ENCODE peak calls at places on chromosomes 12 and 14, in nine cellular contexts. S, Y, I, T, G, A, L, O and R are unnamed samples.

GRCh38 chr14:51023964-51024363 is 70.9 kb downstream of the TRIM9 start:
- DNase-seq in S (no peak), Y (no peak), I (no peak), T (no peak), G (no peak), A (no peak), L (no peak), O (no peak), R (no peak)

GRCh38 chr12:53205747-53206146 is 1.3 kb downstream of the ITGB7 start:
- DNase-seq in S (peak; percentile 70), Y (peak; percentile 88), I (no peak), T (peak; percentile 83), G (no peak), A (no peak), L (no peak), O (peak; percentile 83), R (no peak)

GRCh38 chr12:117966511-117966910 is 2.3 kb downstream of the KSR2 start:
- DNase-seq in S (no peak), Y (no peak), I (no peak), T (no peak), G (no peak), A (no peak), L (no peak), O (no peak), R (no peak)

GRCh38 chr12:66514581-66514980 is 164.3 kb downstream of the GRIP1 start:
- DNase-seq in S (peak; percentile 32), Y (peak; percentile 33), I (no peak), T (no peak), G (no peak), A (no peak), L (no peak), O (no peak), R (no peak)

GRCh38 chr12:50087995-50088394 is 2.9 kb downstream of the SMARCD1 start:
- DNase-seq in S (no peak), Y (peak; percentile 92), I (no peak), T (no peak), G (no peak), A (no peak), L (no peak), O (no peak), R (no peak)

GRCh38 chr12:25625146-25625545 is 72.1 kb upstream of the LMNTD1 start:
- DNase-seq in S (no peak), Y (no peak), I (no peak), T (no peak), G (no peak), A (no peak), L (no peak), O (no peak), R (no peak)

GRCh38 chr12:113359133-113359938 is 949 bp downstream of the PLBD2 start:
- DNase-seq in S (no peak), Y (peak; percentile 23), I (no peak), T (no peak), G (no peak), A (no peak), L (peak; percentile 55), O (no peak), R (peak; percentile 16)

GRCh38 chr14:102957222-102957621 is 34.8 kb downstream of the AMN start:
- DNase-seq in S (no peak), Y (no peak), I (no peak), T (no peak), G (no peak), A (no peak), L (no peak), O (no peak), R (no peak)

GRCh38 chr14:96058606-96059200 is 19.5 kb downstream of the C14orf132 start:
- DNase-seq in S (no peak), Y (no peak), I (no peak), T (no peak), G (no peak), A (no peak), L (no peak), O (no peak), R (no peak)

GRCh38 chr12:109304485-109304884 is 4.6 kb downstream of the FOXN4 start:
- DNase-seq in S (no peak), Y (no peak), I (no peak), T (peak; percentile 10), G (no peak), A (no peak), L (no peak), O (peak; percentile 4), R (no peak)

GRCh38 chr12:129298921-129299320 is 445.6 kb downstream of the GLT1D1 start:
- DNase-seq in S (no peak), Y (no peak), I (no peak), T (no peak), G (no peak), A (no peak), L (no peak), O (no peak), R (no peak)